ENCODE peak calls at places on chromosome 21, in six cellular contexts. Y, J, U, Q, V and K are unnamed samples.

GRCh38 chr21:38303300-38303699 is 46.5 kb downstream of the KCNJ15 start:
- DNase-seq in Y (no peak), J (no peak), U (no peak), Q (no peak), V (no peak), K (peak; percentile 96)

GRCh38 chr21:45224189-45224938 is 63.3 kb downstream of the POFUT2 start:
- DNase-seq in Y (no peak), J (no peak), U (no peak), Q (no peak), V (no peak), K (no peak)

GRCh38 chr21:34817821-34818662 is 149.2 kb downstream of the CLIC6 start:
- DNase-seq in Y (no peak), J (no peak), U (no peak), Q (no peak), V (no peak), K (no peak)

GRCh38 chr21:38290809-38291208 is 34.0 kb downstream of the KCNJ15 start:
- DNase-seq in Y (no peak), J (no peak), U (no peak), Q (no peak), V (no peak), K (no peak)

GRCh38 chr21:45865106-45865835 is 116.3 kb upstream of the COL6A1 start:
- DNase-seq in Y (no peak), J (no peak), U (peak; percentile 59), Q (no peak), V (no peak), K (peak; percentile 90)

GRCh38 chr21:26739189-26739588 is 106.0 kb downstream of the ADAMTS1 start:
- DNase-seq in Y (no peak), J (no peak), U (no peak), Q (no peak), V (no peak), K (peak; percentile 13)

GRCh38 chr21:38741976-38742309 is 63.8 kb upstream of the ETS2 start:
- DNase-seq in Y (no peak), J (no peak), U (no peak), Q (no peak), V (no peak), K (no peak)

GRCh38 chr21:34835526-34835925 is 166.7 kb downstream of the CLIC6 start:
- DNase-seq in Y (no peak), J (no peak), U (no peak), Q (no peak), V (no peak), K (peak; percentile 69)

GRCh38 chr21:26806734-26807372 is 38.4 kb downstream of the ADAMTS1 start:
- DNase-seq in Y (no peak), J (no peak), U (no peak), Q (no peak), V (no peak), K (peak; percentile 71)

GRCh38 chr21:46038871-46039397 is 57.4 kb downstream of the COL6A1 start:
- DNase-seq in Y (peak; percentile 76), J (no peak), U (no peak), Q (no peak), V (no peak), K (peak; percentile 32)

GRCh38 chr21:39911792-39912191 is 44.6 kb downstream of the PCP4 start:
- DNase-seq in Y (no peak), J (no peak), U (no peak), Q (no peak), V (no peak), K (no peak)

GRCh38 chr21:9735421-9735961 is 785.9 kb upstream of the TPTE start:
- DNase-seq in Y (no peak), J (no peak), U (no peak), Q (no peak), V (no peak), K (no peak)

GRCh38 chr21:35217504-35218060 is 168.5 kb upstream of the RUNX1 start:
- DNase-seq in Y (no peak), J (no peak), U (no peak), Q (no peak), V (no peak), K (peak; percentile 88)

GRCh38 chr21:31624181-31624580 is 35.3 kb upstream of the SOD1 start:
- DNase-seq in Y (no peak), J (no peak), U (no peak), Q (no peak), V (no peak), K (no peak)

GRCh38 chr21:14987370-14988170 is 77.2 kb downstream of the NRIP1 start:
- DNase-seq in Y (no peak), J (no peak), U (no peak), Q (no peak), V (no peak), K (no peak)

GRCh38 chr21:35048183-35048601 is 910 bp downstream of the RUNX1 start:
- DNase-seq in Y (no peak), J (peak; percentile 58), U (no peak), Q (no peak), V (peak; percentile 41), K (peak; percentile 51)

GRCh38 chr21:39141502-39141901 is 41.7 kb downstream of the PSMG1 start:
- DNase-seq in Y (no peak), J (no peak), U (peak; percentile 57), Q (no peak), V (no peak), K (no peak)

GRCh38 chr21:46171585-46171984 is 12.7 kb downstream of the SPATC1L start:
- DNase-seq in Y (no peak), J (no peak), U (no peak), Q (no peak), V (no peak), K (no peak)

GRCh38 chr21:36209626-36210171 is 53.1 kb downstream of the DOP1B start:
- DNase-seq in Y (no peak), J (peak; percentile 74), U (peak; percentile 56), Q (peak; percentile 54), V (peak; percentile 61), K (peak; percentile 86)

GRCh38 chr21:46188226-46189212 is 4.3 kb upstream of the SPATC1L start:
- DNase-seq in Y (peak; percentile 58), J (no peak), U (no peak), Q (no peak), V (no peak), K (peak; percentile 53)

GRCh38 chr21:32819702-32820101 is 48.1 kb upstream of the PAXBP1 start:
- DNase-seq in Y (no peak), J (no peak), U (peak; percentile 54), Q (no peak), V (no peak), K (peak; percentile 67)

GRCh38 chr21:31945576-31945975 is 72.8 kb downstream of the HUNK start:
- DNase-seq in Y (no peak), J (no peak), U (peak; percentile 63), Q (no peak), V (no peak), K (no peak)

GRCh38 chr21:34336756-34337391 is 26.9 kb upstream of the KCNE2 start:
- DNase-seq in Y (no peak), J (no peak), U (peak; percentile 65), Q (no peak), V (no peak), K (no peak)

GRCh38 chr21:16838330-16838729 is 674.5 kb upstream of the CXADR start:
- DNase-seq in Y (no peak), J (no peak), U (no peak), Q (no peak), V (no peak), K (no peak)

GRCh38 chr21:39670741-39671140 is 58.0 kb downstream of the B3GALT5 start:
- DNase-seq in Y (no peak), J (no peak), U (no peak), Q (no peak), V (no peak), K (no peak)

GRCh38 chr21:46452719-46453118 is 6.0 kb upstream of the DIP2A start:
- DNase-seq in Y (no peak), J (no peak), U (no peak), Q (no peak), V (no peak), K (no peak)

GRCh38 chr21:45478115-45478801 is 64.0 kb downstream of the SLC19A1 start:
- DNase-seq in Y (peak; percentile 71), J (peak; percentile 16), U (no peak), Q (peak; percentile 89), V (peak; percentile 73), K (peak; percentile 50)

GRCh38 chr21:28884976-28885852 is 107.5 kb downstream of the LTN1 start:
- DNase-seq in Y (peak; percentile 88), J (peak; percentile 84), U (peak; percentile 78), Q (peak; percentile 91), V (peak; percentile 89), K (peak; percentile 90)
- TF ChIP-seq CTCF in Y (no peak), J (no peak), U (no peak), Q (no peak), V (no peak), K (no peak)

DNA sequence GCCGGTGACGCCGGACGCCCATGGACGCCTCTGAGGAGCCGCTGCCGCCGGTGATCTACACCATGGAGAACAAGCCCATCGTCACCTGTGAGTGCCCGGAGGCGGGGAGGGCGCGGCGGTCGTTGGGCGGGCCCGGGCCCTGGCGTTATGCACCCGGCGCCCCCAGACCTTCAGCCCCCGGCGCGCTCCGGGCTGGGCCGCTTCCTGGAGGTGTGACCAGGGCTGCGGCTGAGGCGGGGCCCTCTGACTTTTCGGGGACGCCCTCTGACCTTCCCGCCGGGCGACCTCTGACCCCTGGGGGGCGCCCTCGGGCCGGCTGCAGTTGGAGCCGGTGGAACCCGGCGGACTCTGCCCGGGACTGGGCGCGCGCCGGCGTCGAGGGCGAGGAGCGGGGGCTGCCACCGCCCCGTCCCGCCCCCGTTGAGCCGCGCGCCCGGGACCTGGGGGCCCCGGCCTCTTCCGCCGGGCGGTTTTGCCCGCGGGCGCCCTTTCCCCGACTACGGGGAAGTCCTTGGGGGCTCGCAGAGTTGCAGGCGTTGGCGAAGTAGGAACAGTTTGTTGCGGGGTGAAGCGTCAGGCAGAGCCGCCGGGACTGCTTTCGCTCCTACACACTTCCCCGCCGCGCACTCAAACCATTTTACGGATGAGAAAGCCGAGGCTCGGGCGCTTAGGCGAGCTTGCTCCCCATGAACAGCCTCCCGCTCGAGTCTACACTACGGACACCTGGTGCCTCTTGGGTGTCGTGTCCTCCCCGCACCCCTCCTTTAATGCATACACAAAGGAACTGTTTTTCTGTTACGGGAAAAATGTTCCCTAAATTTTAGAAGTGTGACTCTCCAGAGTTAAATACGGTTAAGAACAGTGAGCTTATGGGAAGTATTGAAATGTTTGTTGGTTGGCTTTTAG is 618 bp downstream of the TRAPPC10 start:
- DNase-seq in Y (peak; percentile 69), J (peak; percentile 89), U (no peak), Q (peak; percentile 91), V (peak; percentile 92), K (peak; percentile 35)
- TF ChIP-seq CTCF in Y (peak; percentile 15), J (peak; percentile 75), U (no peak), Q (peak; percentile 67), V (peak; percentile 64), K (peak; percentile 20)

GRCh38 chr21:41847066-41847804 is 31.9 kb downstream of the PRDM15 start:
- DNase-seq in Y (no peak), J (no peak), U (no peak), Q (no peak), V (peak; percentile 41), K (no peak)
- TF ChIP-seq CTCF in Y (no peak), J (no peak), U (peak; percentile 26), Q (no peak), V (peak; percentile 45), K (no peak)

GRCh38 chr21:20259035-20259867 is 739.0 kb upstream of the NCAM2 start:
- DNase-seq in Y (no peak), J (no peak), U (no peak), Q (no peak), V (no peak), K (no peak)

GRCh38 chr21:20253261-20253660 is 744.9 kb upstream of the NCAM2 start:
- DNase-seq in Y (no peak), J (no peak), U (no peak), Q (no peak), V (no peak), K (no peak)

GRCh38 chr21:20257052-20257451 is 741.2 kb upstream of the NCAM2 start:
- DNase-seq in Y (no peak), J (no peak), U (no peak), Q (no peak), V (no peak), K (no peak)

GRCh38 chr21:20258542-20258941 is 739.7 kb upstream of the NCAM2 start:
- DNase-seq in Y (no peak), J (no peak), U (no peak), Q (no peak), V (no peak), K (no peak)

GRCh38 chr21:20254964-20255363 is 743.2 kb upstream of the NCAM2 start:
- DNase-seq in Y (no peak), J (no peak), U (no peak), Q (no peak), V (no peak), K (no peak)
- TF ChIP-seq CTCF in Y (no peak), J (no peak), U (no peak), Q (no peak), V (no peak), K (no peak)